ENCODE peak calls at places on chromosomes 7 and 10, in seven cellular contexts. One of them, this sample, is unnamed.
A peak's percentile ranks its signal among the peaks of the same experiment; 100 is the strongest.

GRCh38 chr7:69654381-69654780 is 56.1 kb downstream of the AUTS2 start:
- DNase-seq in colonic mucosa: peak; percentile 20
- DNase-seq in iPS DF 6.9: no peak
- DNase-seq in SJSA1: no peak
- DNase-seq in CD4-positive, alpha-beta memory T cell: no peak
- DNase-seq in Caco-2: no peak
- DNase-seq in pancreas: peak; percentile 10
- DNase-seq in this sample: no peak

GRCh38 chr7:50664461-50664922 is 99.3 kb upstream of the DDC start:
- DNase-seq in colonic mucosa: no peak
- DNase-seq in iPS DF 6.9: no peak
- DNase-seq in SJSA1: peak; percentile 47
- DNase-seq in CD4-positive, alpha-beta memory T cell: no peak
- DNase-seq in Caco-2: no peak
- DNase-seq in pancreas: no peak
- DNase-seq in this sample: no peak

GRCh38 chr10:127155221-127155620 is 41.2 kb downstream of the INSYN2A start:
- DNase-seq in colonic mucosa: no peak
- DNase-seq in iPS DF 6.9: no peak
- DNase-seq in SJSA1: no peak
- DNase-seq in CD4-positive, alpha-beta memory T cell: no peak
- DNase-seq in Caco-2: no peak
- DNase-seq in pancreas: no peak
- DNase-seq in this sample: no peak

GRCh38 chr10:76543655-76544054 is 1094.0 kb downstream of the KCNMA1 start:
- DNase-seq in colonic mucosa: no peak
- DNase-seq in iPS DF 6.9: no peak
- DNase-seq in SJSA1: no peak
- DNase-seq in CD4-positive, alpha-beta memory T cell: no peak
- DNase-seq in Caco-2: no peak
- DNase-seq in pancreas: no peak
- DNase-seq in this sample: no peak

GRCh38 chr10:14586901-14587300 is 187.8 kb downstream of the FAM107B start:
- DNase-seq in colonic mucosa: no peak
- DNase-seq in iPS DF 6.9: no peak
- DNase-seq in SJSA1: no peak
- DNase-seq in CD4-positive, alpha-beta memory T cell: peak; percentile 97
- DNase-seq in Caco-2: no peak
- DNase-seq in pancreas: no peak
- DNase-seq in this sample: no peak

GRCh38 chr10:14953452-14954000 is 370 bp downstream of the DCLRE1C start:
- DNase-seq in colonic mucosa: peak; percentile 48
- DNase-seq in iPS DF 6.9: no peak
- DNase-seq in SJSA1: peak; percentile 66
- DNase-seq in CD4-positive, alpha-beta memory T cell: no peak
- DNase-seq in Caco-2: peak; percentile 67
- DNase-seq in pancreas: no peak
- DNase-seq in this sample: peak; percentile 3

GRCh38 chr7:92916751-92917369 is 80.5 kb upstream of the CDK6 start:
- DNase-seq in colonic mucosa: no peak
- DNase-seq in iPS DF 6.9: no peak
- DNase-seq in SJSA1: peak; percentile 55
- DNase-seq in CD4-positive, alpha-beta memory T cell: no peak
- DNase-seq in Caco-2: peak; percentile 55
- DNase-seq in pancreas: peak; percentile 44
- DNase-seq in this sample: peak; percentile 78

GRCh38 chr7:36207451-36208291 is 54.6 kb downstream of the EEPD1 start:
- DNase-seq in colonic mucosa: no peak
- DNase-seq in iPS DF 6.9: no peak
- DNase-seq in SJSA1: peak; percentile 70
- DNase-seq in CD4-positive, alpha-beta memory T cell: peak; percentile 76
- DNase-seq in Caco-2: no peak
- DNase-seq in pancreas: no peak
- DNase-seq in this sample: no peak

GRCh38 chr10:23643396-23643795 is 204.5 kb downstream of the OTUD1 start:
- DNase-seq in colonic mucosa: no peak
- DNase-seq in iPS DF 6.9: no peak
- DNase-seq in SJSA1: no peak
- DNase-seq in CD4-positive, alpha-beta memory T cell: no peak
- DNase-seq in Caco-2: no peak
- DNase-seq in pancreas: no peak
- DNase-seq in this sample: peak; percentile 51

GRCh38 chr10:77872947-77873557 is 53.5 kb downstream of the DLG5 start:
- DNase-seq in colonic mucosa: no peak
- DNase-seq in iPS DF 6.9: no peak
- DNase-seq in SJSA1: no peak
- DNase-seq in CD4-positive, alpha-beta memory T cell: no peak
- DNase-seq in Caco-2: no peak
- DNase-seq in pancreas: no peak
- DNase-seq in this sample: no peak

GRCh38 chr7:45469103-45469502 is 105.1 kb upstream of the ADCY1 start:
- DNase-seq in colonic mucosa: no peak
- DNase-seq in iPS DF 6.9: no peak
- DNase-seq in SJSA1: no peak
- DNase-seq in CD4-positive, alpha-beta memory T cell: no peak
- DNase-seq in Caco-2: no peak
- DNase-seq in pancreas: no peak
- DNase-seq in this sample: no peak

GRCh38 chr10:45040921-45041320 is 40.2 kb downstream of the ZNF22 start:
- DNase-seq in colonic mucosa: no peak
- DNase-seq in iPS DF 6.9: no peak
- DNase-seq in SJSA1: no peak
- DNase-seq in CD4-positive, alpha-beta memory T cell: no peak
- DNase-seq in Caco-2: no peak
- DNase-seq in pancreas: no peak
- DNase-seq in this sample: no peak

GRCh38 chr7:25725483-25725882 is 426.5 kb upstream of the NFE2L3 start:
- DNase-seq in colonic mucosa: no peak
- DNase-seq in iPS DF 6.9: no peak
- DNase-seq in SJSA1: no peak
- DNase-seq in CD4-positive, alpha-beta memory T cell: no peak
- DNase-seq in Caco-2: no peak
- DNase-seq in pancreas: no peak
- DNase-seq in this sample: no peak

GRCh38 chr7:46999866-47000265 is 582.0 kb downstream of the TNS3 start:
- DNase-seq in colonic mucosa: no peak
- DNase-seq in iPS DF 6.9: no peak
- DNase-seq in SJSA1: no peak
- DNase-seq in CD4-positive, alpha-beta memory T cell: no peak
- DNase-seq in Caco-2: no peak
- DNase-seq in pancreas: no peak
- DNase-seq in this sample: no peak

GRCh38 chr7:45973725-45974532 is 52.9 kb upstream of the IGFBP3 start:
- DNase-seq in colonic mucosa: peak; percentile 9
- DNase-seq in iPS DF 6.9: no peak
- DNase-seq in SJSA1: peak; percentile 83
- DNase-seq in CD4-positive, alpha-beta memory T cell: no peak
- DNase-seq in Caco-2: no peak
- DNase-seq in pancreas: peak; percentile 35
- DNase-seq in this sample: no peak

GRCh38 chr10:11270135-11270857 is 252.6 kb downstream of the CELF2 start:
- DNase-seq in colonic mucosa: peak; percentile 83
- DNase-seq in iPS DF 6.9: peak; percentile 86
- DNase-seq in SJSA1: peak; percentile 70
- DNase-seq in CD4-positive, alpha-beta memory T cell: peak; percentile 65
- DNase-seq in Caco-2: peak; percentile 88
- DNase-seq in pancreas: peak; percentile 55
- DNase-seq in this sample: peak; percentile 70

GRCh38 chr7:117010375-117011133 is 57.3 kb downstream of the ST7 start:
- DNase-seq in colonic mucosa: no peak
- DNase-seq in iPS DF 6.9: no peak
- DNase-seq in SJSA1: no peak
- DNase-seq in CD4-positive, alpha-beta memory T cell: no peak
- DNase-seq in Caco-2: no peak
- DNase-seq in pancreas: no peak
- DNase-seq in this sample: no peak

GRCh38 chr10:2244476-2244875 is 507.2 kb upstream of the ADARB2 start:
- DNase-seq in colonic mucosa: no peak
- DNase-seq in iPS DF 6.9: no peak
- DNase-seq in SJSA1: no peak
- DNase-seq in CD4-positive, alpha-beta memory T cell: no peak
- DNase-seq in Caco-2: no peak
- DNase-seq in pancreas: peak; percentile 2
- DNase-seq in this sample: no peak

GRCh38 chr7:81624650-81625310 is 145.1 kb downstream of the HGF start:
- DNase-seq in colonic mucosa: no peak
- DNase-seq in iPS DF 6.9: no peak
- DNase-seq in SJSA1: no peak
- DNase-seq in CD4-positive, alpha-beta memory T cell: no peak
- DNase-seq in Caco-2: no peak
- DNase-seq in pancreas: no peak
- DNase-seq in this sample: no peak
- H3K4me1 ChIP-seq in colonic mucosa: no peaks in the 10 kb centered on the region
- H3K4me1 ChIP-seq in iPS DF 6.9: no peaks in the 10 kb centered on the region
- H3K4me1 ChIP-seq in SJSA1: peaks cover 18% of the 10 kb centered on the region
- H3K4me1 ChIP-seq in CD4-positive, alpha-beta memory T cell: no peaks in the 10 kb centered on the region
- H3K4me1 ChIP-seq in Caco-2: no peaks in the 10 kb centered on the region
- H3K4me1 ChIP-seq in pancreas: no peaks in the 10 kb centered on the region
- H3K4me1 ChIP-seq in this sample: no peaks in the 10 kb centered on the region

DNA sequence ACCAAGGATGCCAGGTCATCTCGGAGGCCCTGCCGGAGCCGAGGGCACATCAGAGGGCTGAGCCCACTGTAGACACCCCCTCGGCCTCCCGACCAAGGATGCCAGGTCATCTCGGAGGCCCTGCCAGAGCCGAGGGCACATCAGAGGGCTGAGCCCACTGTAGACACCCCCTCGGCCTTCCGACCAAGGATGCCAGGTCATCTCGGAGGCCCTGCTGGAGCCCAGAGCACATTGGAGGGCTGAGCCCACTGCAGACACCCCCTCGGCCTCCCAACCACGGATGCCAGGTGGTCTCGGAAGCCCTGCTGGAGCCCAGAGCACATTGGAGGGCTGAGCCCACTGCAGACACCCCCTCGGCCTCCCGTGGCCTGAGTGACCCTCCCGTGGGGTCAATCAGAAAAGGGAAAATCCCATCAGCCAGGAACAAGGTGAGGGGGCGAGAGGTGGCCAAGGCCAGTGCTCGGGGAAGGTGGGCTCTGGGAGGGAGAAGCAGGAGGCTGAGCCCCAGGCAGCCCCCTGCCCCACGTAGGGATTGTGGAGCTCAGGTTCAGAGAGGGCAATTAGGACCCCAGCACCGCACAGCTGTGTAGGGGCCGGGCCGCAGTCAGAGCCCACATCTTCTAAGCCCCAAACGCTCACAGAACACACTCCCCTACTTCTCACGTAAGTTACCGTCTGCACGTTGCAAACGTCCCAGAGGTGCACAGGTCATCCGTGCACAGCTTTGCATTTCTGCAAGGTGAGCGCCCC is 37.6 kb upstream of the FOXL3 start:
- DNase-seq in colonic mucosa: no peak
- DNase-seq in iPS DF 6.9: no peak
- DNase-seq in SJSA1: no peak
- DNase-seq in CD4-positive, alpha-beta memory T cell: no peak
- DNase-seq in Caco-2: no peak
- DNase-seq in pancreas: no peak
- DNase-seq in this sample: no peak
- H3K9me3 ChIP-seq in colonic mucosa: no peaks in the 10 kb centered on the region
- H3K9me3 ChIP-seq in iPS DF 6.9: no peaks in the 10 kb centered on the region
- H3K9me3 ChIP-seq in SJSA1: peaks cover 19% of the 10 kb centered on the region
- H3K9me3 ChIP-seq in CD4-positive, alpha-beta memory T cell: no peaks in the 10 kb centered on the region
- H3K9me3 ChIP-seq in Caco-2: no peaks in the 10 kb centered on the region
- H3K9me3 ChIP-seq in pancreas: no peaks in the 10 kb centered on the region
- H3K9me3 ChIP-seq in this sample: peaks cover 43% of the 10 kb centered on the region

DNA sequence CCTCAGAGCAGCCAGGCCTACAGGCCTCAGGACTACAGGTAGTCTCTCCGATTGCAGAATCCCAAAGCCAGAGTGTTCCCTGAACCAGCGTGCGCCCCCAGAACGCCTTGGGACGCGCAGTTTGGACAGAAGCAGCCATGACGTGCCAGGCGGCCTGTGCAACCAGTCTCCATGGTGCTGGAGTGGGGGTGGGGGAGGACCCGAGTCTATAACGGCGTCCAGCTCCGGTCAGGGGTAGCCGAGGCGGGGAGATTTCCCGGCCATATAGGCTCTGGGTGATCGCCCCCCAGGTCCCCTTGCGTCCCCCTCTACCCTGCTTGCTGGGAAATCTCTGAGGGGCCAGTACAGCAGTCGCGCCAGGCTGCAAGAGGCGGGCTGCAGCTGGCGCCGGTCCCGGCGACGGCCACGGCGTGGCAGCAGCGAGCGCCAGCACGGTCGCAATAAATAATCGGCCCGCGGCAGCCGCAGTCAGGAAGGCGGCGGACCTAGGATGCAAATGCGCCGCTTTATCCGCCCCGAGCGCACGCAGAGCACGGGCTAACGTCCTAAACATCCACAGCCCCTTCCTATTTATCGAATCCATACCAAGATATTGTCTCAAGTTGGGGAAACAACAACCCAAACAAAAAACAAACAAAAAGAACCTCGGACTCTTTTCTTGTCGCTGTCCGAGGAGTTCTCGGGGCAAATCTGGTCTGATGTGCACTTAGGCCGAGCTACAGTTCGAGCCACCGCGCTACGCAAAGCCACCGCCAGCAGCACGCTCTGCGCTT is 1.6 kb downstream of the HOXA3 start:
- DNase-seq in colonic mucosa: peak; percentile 81
- DNase-seq in iPS DF 6.9: no peak
- DNase-seq in SJSA1: peak; percentile 70
- DNase-seq in CD4-positive, alpha-beta memory T cell: peak; percentile 57
- DNase-seq in Caco-2: peak; percentile 62
- DNase-seq in pancreas: peak; percentile 36
- DNase-seq in this sample: no peak
- H3K27me3 ChIP-seq in colonic mucosa: no peaks in the 10 kb centered on the region
- H3K27me3 ChIP-seq in iPS DF 6.9: peaks cover 97% of the 10 kb centered on the region
- H3K27me3 ChIP-seq in SJSA1: no peaks in the 10 kb centered on the region
- H3K27me3 ChIP-seq in CD4-positive, alpha-beta memory T cell: peaks cover 93% of the 10 kb centered on the region
- H3K27me3 ChIP-seq in Caco-2: no peaks in the 10 kb centered on the region
- H3K27me3 ChIP-seq in pancreas: peaks cover 41% of the 10 kb centered on the region
- H3K27me3 ChIP-seq in this sample: peaks cover 100% of the 10 kb centered on the region

DNA sequence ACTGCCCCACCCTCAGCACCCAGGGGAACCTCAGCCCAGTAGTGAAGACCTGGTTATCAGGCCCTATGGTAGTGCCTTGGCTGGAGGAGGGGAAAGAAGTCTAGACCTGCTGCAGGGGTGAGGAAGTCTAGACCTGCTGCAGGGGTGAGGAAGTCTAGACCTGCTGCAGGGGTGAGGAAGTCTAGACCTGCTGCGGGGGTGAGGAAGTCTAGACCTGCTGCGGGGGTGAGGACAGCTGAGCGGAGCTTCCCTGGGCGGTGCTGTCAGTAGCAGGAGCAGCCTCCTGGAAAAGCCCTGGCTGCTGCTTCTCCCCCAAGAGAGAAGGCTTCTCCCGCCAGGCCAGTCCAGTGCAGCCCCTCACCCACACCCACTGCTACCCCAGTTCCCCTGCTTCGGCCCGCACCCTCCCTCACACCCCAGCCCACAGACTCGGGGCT is 6.3 kb downstream of the NOS3 start:
- DNase-seq in colonic mucosa: no peak
- DNase-seq in iPS DF 6.9: no peak
- DNase-seq in SJSA1: no peak
- DNase-seq in CD4-positive, alpha-beta memory T cell: peak; percentile 17
- DNase-seq in Caco-2: no peak
- DNase-seq in pancreas: no peak
- DNase-seq in this sample: no peak
- H3K4me1 ChIP-seq in colonic mucosa: no peaks in the 10 kb centered on the region
- H3K4me1 ChIP-seq in iPS DF 6.9: peaks cover 12% of the 10 kb centered on the region
- H3K4me1 ChIP-seq in SJSA1: no peaks in the 10 kb centered on the region
- H3K4me1 ChIP-seq in CD4-positive, alpha-beta memory T cell: peaks cover 52% of the 10 kb centered on the region
- H3K4me1 ChIP-seq in Caco-2: no peaks in the 10 kb centered on the region
- H3K4me1 ChIP-seq in pancreas: no peaks in the 10 kb centered on the region
- H3K4me1 ChIP-seq in this sample: peaks cover 5% of the 10 kb centered on the region

GRCh38 chr7:158420591-158421340 is 166.9 kb downstream of the PTPRN2 start:
- DNase-seq in colonic mucosa: no peak
- DNase-seq in iPS DF 6.9: no peak
- DNase-seq in SJSA1: no peak
- DNase-seq in CD4-positive, alpha-beta memory T cell: no peak
- DNase-seq in Caco-2: peak; percentile 19
- DNase-seq in pancreas: no peak
- DNase-seq in this sample: no peak
- H3K9me3 ChIP-seq in colonic mucosa: no peaks in the 10 kb centered on the region
- H3K9me3 ChIP-seq in iPS DF 6.9: peaks cover 17% of the 10 kb centered on the region
- H3K9me3 ChIP-seq in SJSA1: no peaks in the 10 kb centered on the region
- H3K9me3 ChIP-seq in CD4-positive, alpha-beta memory T cell: no peaks in the 10 kb centered on the region
- H3K9me3 ChIP-seq in Caco-2: no peaks in the 10 kb centered on the region
- H3K9me3 ChIP-seq in pancreas: no peaks in the 10 kb centered on the region
- H3K9me3 ChIP-seq in this sample: peaks cover 21% of the 10 kb centered on the region

This sample was measured in NT2/D1.